ENCODE peak calls at places on chromosomes 12 and 14, in six cellular contexts. X is pancreas, U is transverse colon, R is HFFc6, H is astrocyte, D is brain microvascular endothelial cell. P is an unnamed sample.

GRCh38 chr12:121925361-121925725 is 7.0 kb downstream of the CFAP251 start:
- DNase-seq in X (no peak), U (no peak), R (peak; percentile 68), H (peak; percentile 86), D (peak; percentile 67), P (no peak)

GRCh38 chr12:57552692-57553321 is 3.0 kb downstream of the KIF5A start:
- DNase-seq in X (no peak), U (no peak), R (peak; percentile 42), H (peak; percentile 47), D (peak; percentile 18), P (no peak)

GRCh38 chr12:10331642-10332239 is 24.1 kb downstream of the KLRD1 start:
- DNase-seq in X (no peak), U (no peak), R (peak; percentile 59), H (peak; percentile 33), D (peak; percentile 41), P (peak; percentile 16)

GRCh38 chr14:103551338-103551762 is 11.1 kb downstream of the BAG5 start:
- DNase-seq in X (no peak), U (no peak), R (no peak), H (no peak), D (no peak), P (no peak)

GRCh38 chr14:69868363-69868963 is 10.8 kb upstream of the SMOC1 start:
- DNase-seq in X (no peak), U (no peak), R (no peak), H (no peak), D (no peak), P (no peak)

GRCh38 chr14:41875113-41875512 is 268.4 kb downstream of the LRFN5 start:
- DNase-seq in X (no peak), U (no peak), R (no peak), H (no peak), D (no peak), P (no peak)

GRCh38 chr14:64700894-64701293 is 3.3 kb upstream of the PLEKHG3 start:
- DNase-seq in X (no peak), U (no peak), R (no peak), H (no peak), D (no peak), P (no peak)

GRCh38 chr14:95463173-95463901 is 53.1 kb downstream of the SYNE3 start:
- DNase-seq in X (no peak), U (peak; percentile 66), R (no peak), H (no peak), D (no peak), P (no peak)

GRCh38 chr12:121590476-121591143 is 9.8 kb upstream of the KDM2B start:
- DNase-seq in X (no peak), U (no peak), R (peak; percentile 62), H (peak; percentile 66), D (no peak), P (no peak)

GRCh38 chr12:71392521-71393145 is 47.0 kb upstream of the LGR5 start:
- DNase-seq in X (no peak), U (no peak), R (peak; percentile 74), H (peak; percentile 65), D (peak; percentile 74), P (peak; percentile 37)

GRCh38 chr12:4107436-4107878 is 166.1 kb upstream of the CCND2 start:
- DNase-seq in X (no peak), U (peak; percentile 55), R (peak; percentile 50), H (no peak), D (peak; percentile 66), P (peak; percentile 8)

GRCh38 chr12:41108032-41108431 is 80.1 kb upstream of the PDZRN4 start:
- DNase-seq in X (no peak), U (no peak), R (no peak), H (no peak), D (no peak), P (no peak)

GRCh38 chr12:49838973-49839633 is 3.8 kb downstream of the BCDIN3D start:
- DNase-seq in X (no peak), U (no peak), R (peak; percentile 40), H (no peak), D (peak; percentile 50), P (no peak)

GRCh38 chr12:1398673-1399072 is 195.7 kb downstream of the FBXL14 start:
- DNase-seq in X (no peak), U (no peak), R (peak; percentile 66), H (no peak), D (no peak), P (peak; percentile 8)

GRCh38 chr14:63209160-63209559 is 4.9 kb downstream of the RHOJ start:
- DNase-seq in X (no peak), U (no peak), R (no peak), H (no peak), D (no peak), P (no peak)

GRCh38 chr14:83006071-83006670 is 1472.5 kb upstream of the SEL1L start:
- DNase-seq in X (peak; percentile 48), U (no peak), R (no peak), H (no peak), D (no peak), P (no peak)

GRCh38 chr14:61322799-61323290 is 1.5 kb downstream of the PRKCH start:
- DNase-seq in X (no peak), U (no peak), R (no peak), H (no peak), D (no peak), P (no peak)

GRCh38 chr14:99001241-99001640 is 270.8 kb downstream of the BCL11B start:
- DNase-seq in X (no peak), U (no peak), R (no peak), H (no peak), D (no peak), P (no peak)

GRCh38 chr14:63777024-63777423 is 49.2 kb upstream of the SGPP1 start:
- DNase-seq in X (no peak), U (no peak), R (peak; percentile 51), H (peak; percentile 71), D (peak; percentile 22), P (peak; percentile 18)

GRCh38 chr14:93120952-93121834 is 5.5 kb upstream of the ITPK1 start:
- DNase-seq in X (no peak), U (no peak), R (no peak), H (no peak), D (no peak), P (no peak)

GRCh38 chr14:102984336-102985102 is 62.1 kb downstream of the AMN start:
- DNase-seq in X (no peak), U (no peak), R (no peak), H (no peak), D (no peak), P (no peak)

GRCh38 chr14:103886304-103887169 is 39.2 kb upstream of the PPP1R13B start:
- DNase-seq in X (no peak), U (no peak), R (no peak), H (no peak), D (no peak), P (no peak)

GRCh38 chr12:131959641-131960589 is 10.2 kb downstream of the EP400 start:
- DNase-seq in X (no peak), U (no peak), R (no peak), H (no peak), D (no peak), P (no peak)

GRCh38 chr14:105857816-105858675 is 331.7 kb downstream of the TMEM121 start:
- DNase-seq in X (no peak), U (peak; percentile 7), R (no peak), H (no peak), D (no peak), P (no peak)

GRCh38 chr12:47905313-47905730 is 528 bp upstream of the VDR start:
- DNase-seq in X (peak; percentile 86), U (peak; percentile 84), R (no peak), H (no peak), D (no peak), P (no peak)
- TF ChIP-seq CTCF in X (peak; percentile 31), U (peak; percentile 38), R (peak; percentile 63), H (no peak), D (peak; percentile 56), P (peak; percentile 51)

GRCh38 chr14:57378661-57379060 is 11.7 kb upstream of the NAA30 start:
- DNase-seq in X (no peak), U (no peak), R (no peak), H (no peak), D (no peak), P (no peak)
- TF ChIP-seq CTCF in X (no peak), U (no peak), R (peak; percentile 69), H (peak; percentile 18), D (no peak), P (peak; percentile 11)

GRCh38 chr12:24723759-24724158 is 225.1 kb downstream of the BCAT1 start:
- DNase-seq in X (no peak), U (no peak), R (no peak), H (no peak), D (no peak), P (no peak)

GRCh38 chr12:24728826-24729225 is 220.1 kb downstream of the BCAT1 start:
- DNase-seq in X (no peak), U (no peak), R (no peak), H (no peak), D (no peak), P (no peak)

GRCh38 chr12:24730461-24730896 is 218.4 kb downstream of the BCAT1 start:
- DNase-seq in X (no peak), U (no peak), R (no peak), H (no peak), D (no peak), P (no peak)

GRCh38 chr12:24724765-24725307 is 224.1 kb downstream of the BCAT1 start:
- DNase-seq in X (no peak), U (no peak), R (no peak), H (no peak), D (no peak), P (no peak)

DNA sequence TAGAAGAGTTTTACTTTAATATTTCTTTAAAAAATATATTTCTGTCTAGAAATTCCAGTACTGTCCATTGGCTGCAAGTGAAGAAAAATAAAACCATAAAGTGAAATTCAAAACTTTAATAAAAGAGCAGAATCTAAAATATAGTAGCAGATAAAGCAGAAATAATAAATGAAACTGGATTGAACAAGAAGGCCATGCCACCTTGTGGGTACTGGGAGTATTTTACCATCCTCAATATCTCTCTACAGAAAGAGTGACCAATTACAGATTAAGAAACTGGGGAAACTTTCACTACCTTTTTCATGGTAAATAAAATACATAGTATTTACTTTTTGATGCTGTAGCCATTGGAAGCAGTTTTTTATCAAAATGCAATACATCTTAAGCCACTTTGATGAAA is 220.5 kb downstream of the BCAT1 start:
- DNase-seq in X (no peak), U (no peak), R (peak; percentile 17), H (no peak), D (peak; percentile 36), P (no peak)
- TF ChIP-seq CTCF in X (no peak), U (peak; percentile 20), R (peak; percentile 71), H (peak; percentile 64), D (peak; percentile 57), P (peak; percentile 69)

GRCh38 chr12:52442600-52443061 is 8.5 kb upstream of the KRT75 start:
- DNase-seq in X (no peak), U (no peak), R (peak; percentile 69), H (peak; percentile 95), D (peak; percentile 42), P (peak; percentile 20)
- TF ChIP-seq CTCF in X (no peak), U (no peak), R (peak; percentile 8), H (peak; percentile 23), D (peak; percentile 51), P (peak; percentile 9)